ENCODE peak calls at places on chromosomes 12 and 14, in nine cellular contexts. D is cardiac muscle cell; R is fibroblast of lung; E is RWPE1; M is caudate nucleus; O is trophoblast cell; S is neural progenitor cell; I is Peyer's patch; U is CD8-positive, alpha-beta memory T cell. B is an unnamed sample.

GRCh38 chr12:132003846-132004245 is 54.1 kb downstream of the EP400 start:
- DNase-seq in E (no peak), S (no peak), D (no peak), M (no peak), R (peak; percentile 82), I (no peak), U (no peak), O (no peak), B (no peak)

GRCh38 chr12:63525831-63526230 is 142.5 kb downstream of the DPY19L2 start:
- DNase-seq in M (no peak), U (no peak), D (no peak), O (no peak), S (no peak), R (no peak), E (no peak), I (no peak), B (no peak)

GRCh38 chr14:95361373-95362179 is 41.9 kb upstream of the CLMN start:
- DNase-seq in S (peak; percentile 60), E (no peak), D (no peak), R (no peak), U (no peak), I (peak; percentile 81), O (peak; percentile 67), M (no peak), B (no peak)

GRCh38 chr14:93326196-93326595 is 6.6 kb downstream of the BTBD7 start:
- DNase-seq in O (no peak), S (no peak), E (no peak), U (no peak), R (no peak), D (no peak), I (no peak), M (no peak), B (no peak)

GRCh38 chr14:72715910-72716268 is 178.0 kb downstream of the DPF3 start:
- DNase-seq in E (no peak), R (no peak), O (no peak), D (peak; percentile 92), M (no peak), I (no peak), U (no peak), S (peak; percentile 24), B (no peak)

GRCh38 chr14:99792551-99793212 is 531 bp upstream of the EML1 start:
- DNase-seq in D (peak; percentile 13), O (peak; percentile 53), S (peak; percentile 52), M (no peak), I (no peak), E (no peak), U (no peak), R (peak; percentile 29), B (no peak)

GRCh38 chr12:56205445-56205844 is 16.2 kb upstream of the SMARCC2 start:
- DNase-seq in S (no peak), M (no peak), D (no peak), O (no peak), I (no peak), U (no peak), R (no peak), E (no peak), B (no peak)

GRCh38 chr12:104469066-104469465 is 12.3 kb downstream of the CHST11 start:
- DNase-seq in U (no peak), S (no peak), M (no peak), D (no peak), E (no peak), I (no peak), R (no peak), O (no peak), B (no peak)

GRCh38 chr14:102853703-102854396 is 68.6 kb upstream of the AMN start:
- DNase-seq in M (no peak), E (no peak), D (no peak), S (no peak), U (no peak), O (no peak), R (no peak), I (no peak), B (no peak)

GRCh38 chr12:4743046-4743445 is 22.8 kb downstream of the GALNT8 start:
- DNase-seq in S (peak; percentile 19), R (no peak), E (no peak), O (no peak), I (no peak), D (no peak), U (no peak), M (no peak), B (no peak)

GRCh38 chr12:103841690-103842584 is 903 bp upstream of the NT5DC3 start:
- DNase-seq in R (peak; percentile 92), E (peak; percentile 93), O (peak; percentile 99), S (no peak), M (no peak), U (peak; percentile 18), I (peak; percentile 52), D (no peak), B (peak; percentile 1)

GRCh38 chr12:13254311-13254710 is 57.8 kb downstream of the EMP1 start:
- DNase-seq in O (no peak), S (no peak), E (no peak), I (no peak), D (no peak), M (no peak), U (no peak), R (no peak), B (no peak)

GRCh38 chr14:77601846-77602609 is 14.4 kb downstream of the SPTLC2 start:
- DNase-seq in D (no peak), E (no peak), M (no peak), R (peak; percentile 72), S (no peak), I (no peak), O (no peak), U (no peak), B (no peak)

GRCh38 chr12:62861586-62861985 is 73.4 kb downstream of the PPM1H start:
- DNase-seq in O (no peak), M (no peak), E (no peak), I (no peak), R (no peak), D (no peak), S (no peak), U (no peak), B (no peak)

GRCh38 chr14:51495319-51495718 is 156.4 kb upstream of the FRMD6 start:
- DNase-seq in E (no peak), S (no peak), D (no peak), O (no peak), I (no peak), R (no peak), M (no peak), U (no peak), B (no peak)

GRCh38 chr12:25276199-25276937 is 25.6 kb upstream of the KRAS start:
- DNase-seq in E (peak; percentile 68), U (no peak), I (peak; percentile 76), S (no peak), M (no peak), D (no peak), R (peak; percentile 92), O (peak; percentile 49), B (peak; percentile 28)
- H3K27ac ChIP-seq in E (no peak overlapping the region), U (peak overlapping the region; percentile 10), I (no peak overlapping the region), S (no peak overlapping the region), M (no peak overlapping the region), D (no peak overlapping the region), R (no peak overlapping the region), O (no peak overlapping the region), B (no peak overlapping the region)

DNA sequence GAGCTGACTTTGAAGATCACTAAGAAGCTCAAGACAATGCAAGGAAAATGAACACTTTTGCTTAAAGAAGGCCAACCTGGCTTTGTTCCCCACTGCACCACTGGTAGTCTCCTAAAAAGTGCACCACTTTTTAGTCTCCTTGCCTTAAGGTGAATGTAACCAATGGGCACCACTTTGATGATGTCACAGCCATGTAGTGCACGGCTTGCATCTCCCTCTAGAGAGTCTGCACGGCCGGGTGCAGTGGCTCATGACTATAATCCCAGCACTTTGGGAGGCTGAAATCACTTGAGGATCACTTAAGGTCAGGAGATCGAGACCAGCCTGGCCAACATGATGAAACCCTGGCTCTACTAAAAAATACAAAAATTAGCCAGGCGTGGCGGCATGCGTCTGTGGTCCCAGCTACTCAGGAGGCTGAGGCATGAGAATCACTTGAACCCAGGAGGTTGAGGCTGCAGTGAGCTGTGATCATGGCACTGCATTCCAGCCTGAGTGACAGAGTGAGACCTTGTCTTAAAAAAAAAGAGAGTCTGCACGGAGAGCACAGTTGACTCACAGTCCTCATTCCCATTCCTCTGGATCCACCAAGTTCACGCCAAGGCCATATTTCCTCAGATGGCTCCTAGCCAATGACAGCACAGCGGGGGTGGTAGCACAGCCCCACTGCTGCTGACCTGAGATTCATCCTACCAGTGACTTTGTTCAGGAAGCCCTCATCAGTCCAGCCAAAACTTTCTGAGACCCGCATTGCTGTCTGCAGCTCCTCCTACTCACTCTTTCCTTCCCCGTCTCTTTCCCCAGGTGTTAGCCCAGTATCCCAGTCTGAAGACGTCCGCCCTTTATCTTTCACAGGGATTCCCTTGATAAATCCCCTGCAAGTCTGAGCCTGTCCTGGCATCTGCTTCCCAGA is 16.5 kb upstream of the IFT81 start:
- DNase-seq in U (no peak), R (peak; percentile 98), E (peak; percentile 66), D (no peak), M (no peak), O (peak; percentile 93), I (peak; percentile 46), S (no peak), B (no peak)
- H3K27ac ChIP-seq in U (no peak overlapping the region), R (peak overlapping the region; percentile 90), E (peak overlapping the region; percentile 54), D (peak overlapping the region; percentile 99), M (no peak overlapping the region), O (no peak overlapping the region), I (peak overlapping the region; percentile 47), S (no peak overlapping the region), B (no peak overlapping the region)

DNA sequence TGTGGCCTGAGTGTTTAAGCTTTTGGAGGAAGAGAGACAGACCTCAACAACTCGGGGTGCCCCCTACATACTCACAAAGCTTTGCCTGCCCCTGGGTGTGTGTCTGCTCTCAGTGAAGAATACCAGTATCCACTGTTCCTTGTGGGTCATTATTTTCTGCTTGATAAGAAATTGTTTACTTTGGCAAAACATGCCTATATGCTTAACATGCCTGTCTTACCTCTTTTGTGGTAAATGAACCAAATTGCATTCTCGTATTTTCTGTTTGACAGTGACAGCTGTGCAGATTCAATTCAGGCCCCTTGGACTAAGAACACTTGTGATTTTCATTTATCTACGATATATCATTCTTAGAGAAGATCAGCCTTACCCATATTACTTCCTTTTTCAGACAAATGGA is 50.6 kb upstream of the REP15 start:
- DNase-seq in R (peak; percentile 35), D (no peak), E (no peak), O (no peak), S (no peak), M (no peak), U (no peak), I (no peak), B (no peak)
- H3K27ac ChIP-seq in R (no peak overlapping the region), D (no peak overlapping the region), E (no peak overlapping the region), O (no peak overlapping the region), S (no peak overlapping the region), M (no peak overlapping the region), U (no peak overlapping the region), I (no peak overlapping the region), B (no peak overlapping the region)

DNA sequence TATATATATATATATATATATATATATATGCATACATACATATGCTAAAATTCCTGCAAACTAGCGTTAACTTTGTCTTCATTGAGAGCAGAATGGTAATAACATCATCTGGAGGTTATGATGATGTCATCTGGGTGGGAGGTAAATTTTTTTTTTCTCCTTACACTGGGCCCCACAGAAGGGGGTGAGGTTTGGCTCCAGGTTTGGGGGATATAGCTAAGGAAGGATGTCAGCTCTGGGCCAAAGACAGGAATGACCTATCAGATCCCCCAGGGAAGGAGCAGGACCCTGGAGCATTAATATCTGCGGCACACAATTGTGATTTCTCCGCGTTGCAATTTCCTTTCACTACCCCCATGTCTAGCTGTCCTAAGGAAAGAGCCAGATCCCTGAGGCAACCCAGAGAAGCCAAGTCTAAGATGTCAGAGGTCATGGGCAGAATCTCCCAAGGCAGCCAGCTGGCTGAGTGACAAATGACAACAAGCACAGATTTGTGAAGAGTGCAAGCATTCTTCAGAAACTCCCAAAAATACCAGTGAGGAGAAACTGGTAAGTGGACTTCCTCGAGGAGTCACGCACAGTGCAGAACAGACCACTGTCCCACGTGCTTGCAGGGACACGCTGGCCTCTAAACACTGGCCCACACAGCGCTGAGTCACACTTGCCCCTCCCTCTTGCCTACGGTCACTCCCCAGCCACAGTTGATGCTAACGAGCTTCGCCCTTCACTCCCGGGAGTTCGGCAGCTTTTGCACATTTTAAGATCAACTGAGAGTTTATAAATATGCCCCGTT is 9.9 kb downstream of the UBC start:
- DNase-seq in D (peak; percentile 51), I (peak; percentile 92), S (peak; percentile 25), M (no peak), U (no peak), R (peak; percentile 92), O (peak; percentile 91), E (peak; percentile 88), B (no peak)
- H3K27ac ChIP-seq in D (no peak overlapping the region), I (peak overlapping the region; percentile 27), S (no peak overlapping the region), M (peak overlapping the region; percentile 76), U (peak overlapping the region; percentile 38), R (peak overlapping the region; percentile 78), O (no peak overlapping the region), E (peak overlapping the region; percentile 89), B (no peak overlapping the region)

B was measured in CD4-positive, alpha-beta T cell.